ENCODE peak calls at places on chromosome 18, in seven cellular contexts. V is body of pancreas, R is cardiac muscle cell, Q is prostate gland, U is psoas muscle, I is Panc1, K is ascending aorta. C is an unnamed sample.

GRCh38 chr18:60508108-60508507 is 135.5 kb upstream of the MC4R start:
- DNase-seq in V (no peak), R (no peak), Q (no peak), U (no peak), I (no peak), K (no peak), C (no peak)

GRCh38 chr18:41771971-41772370 is 183.1 kb upstream of the PIK3C3 start:
- DNase-seq in V (no peak), R (no peak), Q (no peak), U (no peak), I (no peak), K (no peak), C (no peak)

GRCh38 chr18:41940506-41941215 is 14.4 kb upstream of the PIK3C3 start:
- DNase-seq in V (no peak), R (peak; percentile 91), Q (no peak), U (no peak), I (no peak), K (no peak), C (no peak)

GRCh38 chr18:11366410-11366809 is 217.0 kb upstream of the PIEZO2 start:
- DNase-seq in V (no peak), R (no peak), Q (no peak), U (no peak), I (no peak), K (no peak), C (no peak)

GRCh38 chr18:45370190-45371010 is 244.9 kb upstream of the SLC14A2 start:
- DNase-seq in V (no peak), R (peak; percentile 82), Q (no peak), U (no peak), I (no peak), K (no peak), C (peak; percentile 94)

GRCh38 chr18:76377359-76377756 is 117.7 kb downstream of the ZNF516 start:
- DNase-seq in V (no peak), R (no peak), Q (no peak), U (no peak), I (no peak), K (no peak), C (no peak)

GRCh38 chr18:11514267-11514666 is 95.1 kb upstream of the SLC35G4 start:
- DNase-seq in V (no peak), R (no peak), Q (no peak), U (no peak), I (no peak), K (no peak), C (no peak)

GRCh38 chr18:13558132-13558531 is 168.2 kb downstream of the FAM210A start:
- DNase-seq in V (no peak), R (peak; percentile 50), Q (no peak), U (no peak), I (peak; percentile 30), K (no peak), C (peak; percentile 92)

GRCh38 chr18:37282386-37283037 is 283.1 kb downstream of the CELF4 start:
- DNase-seq in V (no peak), R (peak; percentile 7), Q (no peak), U (no peak), I (no peak), K (no peak), C (peak; percentile 58)

GRCh38 chr18:1393929-1394328 is 489.3 kb downstream of the ADCYAP1 start:
- DNase-seq in V (no peak), R (no peak), Q (no peak), U (no peak), I (no peak), K (no peak), C (no peak)

GRCh38 chr18:2994190-2994589 is 18.8 kb downstream of the LPIN2 start:
- DNase-seq in V (no peak), R (no peak), Q (no peak), U (no peak), I (no peak), K (no peak), C (no peak)

GRCh38 chr18:35822431-35822830 is 150.0 kb upstream of the RMP24 start:
- DNase-seq in V (no peak), R (peak; percentile 19), Q (no peak), U (no peak), I (no peak), K (no peak), C (no peak)

GRCh38 chr18:41416044-41416443 is 539.0 kb upstream of the PIK3C3 start:
- DNase-seq in V (no peak), R (no peak), Q (no peak), U (no peak), I (no peak), K (no peak), C (no peak)

GRCh38 chr18:50079571-50080295 is 115.2 kb downstream of the MYO5B start:
- DNase-seq in V (peak; percentile 86), R (no peak), Q (peak; percentile 36), U (peak; percentile 49), I (no peak), K (no peak), C (no peak)

GRCh38 chr18:75477913-75478312 is 50.4 kb upstream of the SMIM21 start:
- DNase-seq in V (no peak), R (peak; percentile 36), Q (no peak), U (no peak), I (no peak), K (no peak), C (peak; percentile 46)

GRCh38 chr18:13222371-13223281 is 4.1 kb downstream of the LDLRAD4 start:
- DNase-seq in V (peak; percentile 44), R (no peak), Q (peak; percentile 78), U (peak; percentile 67), I (no peak), K (no peak), C (no peak)

GRCh38 chr18:40159141-40160017 is 1795.7 kb upstream of the PIK3C3 start:
- DNase-seq in V (no peak), R (peak; percentile 68), Q (no peak), U (no peak), I (no peak), K (no peak), C (peak; percentile 57)

GRCh38 chr18:65788373-65788772 is 37.6 kb downstream of the CDH7 start:
- DNase-seq in V (no peak), R (no peak), Q (no peak), U (no peak), I (no peak), K (no peak), C (no peak)

GRCh38 chr18:41461058-41461560 is 493.9 kb upstream of the PIK3C3 start:
- DNase-seq in V (no peak), R (no peak), Q (no peak), U (no peak), I (no peak), K (no peak), C (no peak)

GRCh38 chr18:41695441-41695840 is 259.6 kb upstream of the PIK3C3 start:
- DNase-seq in V (no peak), R (no peak), Q (no peak), U (no peak), I (no peak), K (no peak), C (no peak)

GRCh38 chr18:70490008-70490933 is 201.4 kb downstream of the SOCS6 start:
- DNase-seq in V (peak; percentile 35), R (peak; percentile 74), Q (peak; percentile 28), U (no peak), I (peak; percentile 24), K (no peak), C (peak; percentile 90)

GRCh38 chr18:11541179-11541578 is 68.2 kb upstream of the SLC35G4 start:
- DNase-seq in V (no peak), R (peak; percentile 17), Q (no peak), U (no peak), I (no peak), K (no peak), C (no peak)

GRCh38 chr18:4450065-4450676 is 4.9 kb downstream of the DLGAP1 start:
- DNase-seq in V (no peak), R (no peak), Q (no peak), U (no peak), I (no peak), K (no peak), C (no peak)

GRCh38 chr18:389658-390357 is 110.7 kb downstream of the COLEC12 start:
- DNase-seq in V (no peak), R (peak; percentile 66), Q (no peak), U (no peak), I (no peak), K (no peak), C (no peak)

GRCh38 chr18:47721876-47722275 is 208.6 kb downstream of the SMAD2 start:
- DNase-seq in V (no peak), R (no peak), Q (no peak), U (no peak), I (no peak), K (no peak), C (no peak)

GRCh38 chr18:44887227-44887631 is 206.5 kb downstream of the SETBP1 start:
- DNase-seq in V (peak; percentile 75), R (peak; percentile 67), Q (no peak), U (no peak), I (no peak), K (no peak), C (no peak)

GRCh38 chr18:62897153-62897552 is 181.8 kb downstream of the PHLPP1 start:
- DNase-seq in V (no peak), R (peak; percentile 23), Q (no peak), U (no peak), I (no peak), K (no peak), C (no peak)
- H3K27ac ChIP-seq in V (no peak overlapping the region), R (no peak overlapping the region), Q (no peak overlapping the region), U (no peak overlapping the region), I (no peak overlapping the region), K (no peak overlapping the region), C (no peak overlapping the region)

DNA sequence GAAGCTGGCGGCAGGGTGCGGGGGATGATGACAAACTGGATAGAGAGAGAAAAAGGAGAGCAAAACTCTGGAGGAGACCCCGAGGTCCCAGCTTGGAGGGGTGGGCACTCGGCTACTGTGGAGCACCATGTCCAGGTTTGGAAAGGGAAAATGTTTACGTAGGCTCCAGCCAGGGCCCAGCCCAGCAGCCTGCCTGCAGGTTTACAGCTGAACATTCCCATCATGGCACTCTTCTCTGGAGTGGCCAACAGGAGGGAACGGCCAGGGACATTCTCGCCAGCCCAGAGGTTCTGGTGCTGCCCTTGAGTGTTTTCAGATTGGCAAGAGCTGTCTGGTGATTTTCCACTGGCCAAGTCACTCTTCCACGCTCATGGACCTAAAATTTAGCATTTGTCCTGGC is 262.9 kb upstream of the TCF4 start:
- DNase-seq in V (no peak), R (no peak), Q (no peak), U (no peak), I (no peak), K (no peak), C (no peak)
- H3K27me3 ChIP-seq in V (no peaks in the 10 kb centered on the region), R (no peaks in the 10 kb centered on the region), Q (no peaks in the 10 kb centered on the region), U (no peaks in the 10 kb centered on the region), I (no peaks in the 10 kb centered on the region), K (no peaks in the 10 kb centered on the region), C (no peaks in the 10 kb centered on the region)

GRCh38 chr18:23068692-23069305 is 66.5 kb upstream of the CABLES1 start:
- DNase-seq in V (no peak), R (no peak), Q (no peak), U (no peak), I (no peak), K (no peak), C (no peak)
- H3K4me1 ChIP-seq in V (peaks cover 8% of the 10 kb centered on the region), R (no peaks in the 10 kb centered on the region), Q (no peaks in the 10 kb centered on the region), U (no peaks in the 10 kb centered on the region), I (peaks cover 9% of the 10 kb centered on the region), K (no peaks in the 10 kb centered on the region), C (no peaks in the 10 kb centered on the region)

DNA sequence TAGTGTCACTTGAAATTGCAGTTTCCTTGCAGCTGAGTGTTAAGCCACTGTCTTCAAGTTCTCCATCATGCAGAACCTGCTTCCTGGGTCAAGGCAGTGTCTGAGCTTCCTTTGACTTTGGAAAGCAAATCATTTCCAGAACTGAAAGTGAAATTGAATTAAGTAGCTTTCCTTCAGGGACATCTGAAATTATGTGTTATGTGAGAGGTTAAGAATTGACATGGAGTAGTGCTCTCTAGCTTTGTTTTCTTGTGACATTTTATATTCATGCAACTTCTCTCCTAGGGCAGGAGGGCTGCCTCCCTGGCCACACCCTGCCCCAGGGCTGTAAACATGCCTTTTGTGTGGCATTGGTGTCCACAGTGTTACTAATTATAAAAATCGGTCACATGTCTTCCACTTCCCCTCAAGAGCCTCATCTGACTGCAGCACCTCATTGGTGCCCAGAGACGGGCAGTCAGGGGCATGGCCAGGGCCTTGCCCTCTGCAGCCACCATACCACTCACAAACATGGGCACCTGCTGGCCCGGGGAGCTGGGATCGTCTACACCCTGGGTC is 14.4 kb downstream of the RAB12 start:
- DNase-seq in V (no peak), R (no peak), Q (no peak), U (no peak), I (no peak), K (no peak), C (no peak)
- H3K27ac ChIP-seq in V (no peak overlapping the region), R (no peak overlapping the region), Q (no peak overlapping the region), U (peak overlapping the region; percentile 85), I (no peak overlapping the region), K (no peak overlapping the region), C (no peak overlapping the region)

C was measured in Karpas-422.